ENCODE peak calls at places on chromosomes 5 and 9, in nine cellular contexts. H is thyroid gland; A is H1; W is CD8-positive, alpha-beta T cell; N is A673; Y is breast epithelium; V is GM12878; O is tibial artery; X is right atrium auricular region. M is an unnamed sample.

GRCh38 chr5:123087173-123088030 is 1.6 kb upstream of the PRDM6 start:
- DNase-seq in H (no peak), A (peak; percentile 64), W (no peak), N (no peak), Y (no peak), V (no peak), O (no peak), X (no peak), M (no peak)

GRCh38 chr5:171540865-171541264 is 121.4 kb downstream of the FGF18 start:
- DNase-seq in H (no peak), A (no peak), W (no peak), N (no peak), Y (no peak), V (no peak), O (no peak), X (no peak), M (no peak)

GRCh38 chr5:125134216-125135081 is 388.0 kb upstream of the ZNF608 start:
- DNase-seq in H (no peak), A (no peak), W (no peak), N (peak; percentile 54), Y (no peak), V (no peak), O (no peak), X (no peak), M (no peak)

GRCh38 chr5:53558966-53559365 is 1.5 kb upstream of the NDUFS4 start:
- DNase-seq in H (no peak), A (no peak), W (no peak), N (no peak), Y (no peak), V (no peak), O (no peak), X (no peak), M (no peak)

GRCh38 chr5:16871746-16872339 is 64.2 kb downstream of the MYO10 start:
- DNase-seq in H (no peak), A (no peak), W (no peak), N (no peak), Y (no peak), V (no peak), O (no peak), X (no peak), M (no peak)

GRCh38 chr5:138491284-138491648 is 26.0 kb downstream of the EGR1 start:
- DNase-seq in H (no peak), A (no peak), W (no peak), N (no peak), Y (no peak), V (no peak), O (no peak), X (no peak), M (no peak)

GRCh38 chr5:16791036-16791705 is 144.9 kb downstream of the MYO10 start:
- DNase-seq in H (no peak), A (no peak), W (no peak), N (peak; percentile 94), Y (no peak), V (peak; percentile 24), O (no peak), X (no peak), M (no peak)

GRCh38 chr5:56269216-56269927 is 36.2 kb upstream of the ANKRD55 start:
- DNase-seq in H (peak; percentile 46), A (no peak), W (no peak), N (peak; percentile 54), Y (no peak), V (peak; percentile 55), O (no peak), X (no peak), M (no peak)

GRCh38 chr5:132438931-132439330 is 51.6 kb downstream of the IRF1 start:
- DNase-seq in H (no peak), A (no peak), W (no peak), N (no peak), Y (no peak), V (no peak), O (peak; percentile 85), X (no peak), M (no peak)

GRCh38 chr5:156406023-156406422 is 79.1 kb downstream of the SGCD start:
- DNase-seq in H (no peak), A (no peak), W (no peak), N (no peak), Y (no peak), V (no peak), O (no peak), X (no peak), M (no peak)

GRCh38 chr5:93311825-93312224 is 269.2 kb downstream of the NR2F1-AS1 start:
- DNase-seq in H (no peak), A (no peak), W (no peak), N (no peak), Y (no peak), V (no peak), O (no peak), X (no peak), M (no peak)

GRCh38 chr9:94862242-94862610 is 135.7 kb downstream of the AOPEP start:
- DNase-seq in H (no peak), A (peak; percentile 41), W (no peak), N (no peak), Y (no peak), V (no peak), O (no peak), X (no peak), M (no peak)

GRCh38 chr5:16505904-16506303 is 40.3 kb upstream of the ZNF622 start:
- DNase-seq in H (no peak), A (no peak), W (no peak), N (no peak), Y (no peak), V (no peak), O (no peak), X (no peak), M (no peak)

GRCh38 chr9:91985692-91986091 is 35.7 kb upstream of the ROR2 start:
- DNase-seq in H (no peak), A (no peak), W (no peak), N (no peak), Y (no peak), V (no peak), O (no peak), X (no peak), M (no peak)

GRCh38 chr9:12813533-12813932 is 38.7 kb downstream of the LURAP1L start:
- DNase-seq in H (no peak), A (no peak), W (no peak), N (no peak), Y (no peak), V (no peak), O (no peak), X (no peak), M (no peak)
- H3K27ac ChIP-seq in H (no peak overlapping the region), A (no peak overlapping the region), W (no peak overlapping the region), N (peak overlapping the region; percentile 89), Y (peak overlapping the region; percentile 53), V (no peak overlapping the region), O (no peak overlapping the region), X (no peak overlapping the region), M (peak overlapping the region; percentile 69)

GRCh38 chr5:151082274-151082902 is 1.6 kb upstream of the TNIP1 start:
- DNase-seq in H (no peak), A (no peak), W (no peak), N (peak; percentile 35), Y (no peak), V (no peak), O (no peak), X (no peak), M (no peak)
- H3K4me3 ChIP-seq in H (no peak overlapping the region), A (peak overlapping the region; percentile 93), W (no peak overlapping the region), N (no peak overlapping the region), Y (peak overlapping the region; percentile 96), V (peak overlapping the region; percentile 89), O (peak overlapping the region; percentile 84), X (no peak overlapping the region), M (peak overlapping the region; percentile 99)

GRCh38 chr9:128020692-128021091 is 39.9 kb upstream of the EEIG1 start:
- DNase-seq in H (no peak), A (peak; percentile 61), W (no peak), N (no peak), Y (no peak), V (no peak), O (no peak), X (no peak), M (no peak)
- TF ChIP-seq CTCF in H (no peak), A (peak; percentile 62), W (no peak), N (peak; percentile 35), Y (no peak), V (peak; percentile 28), O (no peak), X (no peak), M (no peak)

GRCh38 chr9:122039213-122039612 is 53.9 kb downstream of the TTLL11 start:
- DNase-seq in H (no peak), A (no peak), W (no peak), N (no peak), Y (no peak), V (no peak), O (no peak), X (no peak), M (no peak)
- H3K27ac ChIP-seq in H (no peak overlapping the region), A (no peak overlapping the region), W (no peak overlapping the region), N (no peak overlapping the region), Y (peak overlapping the region; percentile 57), V (no peak overlapping the region), O (no peak overlapping the region), X (no peak overlapping the region), M (no peak overlapping the region)

GRCh38 chr5:58456486-58456885 is 3.4 kb downstream of the PLK2 start:
- DNase-seq in H (no peak), A (no peak), W (no peak), N (no peak), Y (no peak), V (no peak), O (no peak), X (no peak), M (no peak)

GRCh38 chr5:58458851-58459275 is 1.0 kb downstream of the PLK2 start:
- DNase-seq in H (no peak), A (no peak), W (no peak), N (no peak), Y (no peak), V (no peak), O (no peak), X (no peak), M (no peak)

GRCh38 chr5:58455966-58456365 is 3.9 kb downstream of the PLK2 start:
- DNase-seq in H (no peak), A (no peak), W (no peak), N (no peak), Y (no peak), V (no peak), O (no peak), X (no peak), M (no peak)

GRCh38 chr5:58455495-58455894 is 4.4 kb downstream of the PLK2 start:
- DNase-seq in H (no peak), A (no peak), W (no peak), N (no peak), Y (no peak), V (no peak), O (no peak), X (no peak), M (no peak)

DNA sequence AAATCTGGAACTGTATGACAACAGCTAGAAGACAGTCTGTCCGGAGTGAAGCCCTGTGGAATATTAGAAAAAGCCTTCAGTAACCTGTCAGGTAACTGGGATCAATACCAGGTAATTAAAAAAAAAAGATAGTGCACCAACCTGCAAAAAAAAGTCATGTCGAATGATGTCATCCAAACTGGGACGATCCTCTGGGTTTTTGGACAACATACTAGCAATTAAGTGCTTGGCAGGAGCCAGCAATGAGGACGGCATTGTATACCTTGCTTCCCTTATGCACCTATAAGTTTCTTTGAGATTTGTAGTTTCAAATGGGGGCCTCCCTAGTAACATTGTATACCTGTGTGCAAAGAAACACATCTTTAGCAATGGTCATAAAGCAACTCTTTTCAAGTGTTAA is 2.8 kb downstream of the PLK2 start:
- DNase-seq in H (no peak), A (no peak), W (no peak), N (no peak), Y (no peak), V (no peak), O (no peak), X (no peak), M (no peak)
- H3K4me3 ChIP-seq in H (no peak overlapping the region), A (no peak overlapping the region), W (no peak overlapping the region), N (no peak overlapping the region), Y (peak overlapping the region; percentile 90), V (no peak overlapping the region), O (peak overlapping the region; percentile 85), X (peak overlapping the region; percentile 86), M (peak overlapping the region; percentile 93)

GRCh38 chr5:127865273-127865672 is 162.1 kb downstream of the CCDC192 start:
- DNase-seq in H (no peak), A (no peak), W (no peak), N (no peak), Y (no peak), V (no peak), O (no peak), X (no peak), M (no peak)
- TF ChIP-seq CTCF in H (no peak), A (no peak), W (no peak), N (no peak), Y (no peak), V (peak; percentile 10), O (no peak), X (peak; percentile 26), M (no peak)

M was measured in coronary artery.